ENCODE peak calls at places on chromosomes 16 and 17, in five cellular contexts. L, T, I, H and X are unnamed samples.
A peak's percentile ranks its signal among the peaks of the same experiment; 100 is the strongest.

GRCh38 chr17:69344939-69345338 is 18.0 kb upstream of the ABCA5 start:
- DNase-seq in L (no peak), T (no peak), I (no peak), H (no peak), X (no peak)

GRCh38 chr17:29291163-29291752 is 2.7 kb downstream of the NUFIP2 start:
- DNase-seq in L (peak; percentile 78), T (no peak), I (no peak), H (no peak), X (peak; percentile 59)

GRCh38 chr17:42072323-42073187 is 22.2 kb upstream of the C17orf113 start:
- DNase-seq in L (no peak), T (peak; percentile 20), I (no peak), H (peak; percentile 63), X (no peak)

GRCh38 chr16:76387994-76388393 is 110.8 kb downstream of the CNTNAP4 start:
- DNase-seq in L (no peak), T (no peak), I (no peak), H (no peak), X (no peak)

GRCh38 chr16:2904100-2904921 is 7.4 kb upstream of the FLYWCH1 start:
- DNase-seq in L (peak; percentile 92), T (peak; percentile 69), I (peak; percentile 86), H (peak; percentile 90), X (peak; percentile 51)

GRCh38 chr17:48642059-48642842 is 16.1 kb upstream of the HOXB9 start:
- DNase-seq in L (no peak), T (no peak), I (no peak), H (no peak), X (no peak)

GRCh38 chr16:84616515-84616914 is 1.4 kb downstream of the COTL1 start:
- DNase-seq in L (no peak), T (peak; percentile 73), I (no peak), H (no peak), X (no peak)

GRCh38 chr17:28643979-28644781 is 778 bp downstream of the BLTP2 start:
- DNase-seq in L (peak; percentile 63), T (peak; percentile 64), I (no peak), H (peak; percentile 66), X (peak; percentile 18)

GRCh38 chr16:720507-720989 is 398 bp upstream of the ANTKMT start:
- DNase-seq in L (peak; percentile 82), T (no peak), I (no peak), H (no peak), X (no peak)

GRCh38 chr17:82031303-82031884 is at the start of gene RAC3:
- DNase-seq in L (peak; percentile 41), T (no peak), I (no peak), H (no peak), X (no peak)

GRCh38 chr17:55177159-55177913 is 87.4 kb upstream of the HLF start:
- DNase-seq in L (peak; percentile 21), T (no peak), I (no peak), H (no peak), X (no peak)

GRCh38 chr16:2147981-2148671 is at the start of gene RAB26:
- DNase-seq in L (peak; percentile 67), T (peak; percentile 74), I (peak; percentile 94), H (peak; percentile 94), X (no peak)

GRCh38 chr16:72945081-72945480 is 102.8 kb downstream of the ZFHX3 start:
- DNase-seq in L (no peak), T (no peak), I (no peak), H (no peak), X (no peak)

GRCh38 chr17:2981325-2981724 is 82.1 kb downstream of the OR1D5 start:
- DNase-seq in L (no peak), T (no peak), I (no peak), H (no peak), X (no peak)

GRCh38 chr17:2980904-2981246 is 82.5 kb downstream of the OR1D5 start:
- DNase-seq in L (no peak), T (no peak), I (no peak), H (no peak), X (no peak)

GRCh38 chr17:2986925-2987324 is 76.5 kb downstream of the OR1D5 start:
- DNase-seq in L (no peak), T (no peak), I (no peak), H (no peak), X (no peak)

GRCh38 chr17:2980211-2980903 is 83.0 kb downstream of the OR1D5 start:
- DNase-seq in L (no peak), T (no peak), I (no peak), H (no peak), X (no peak)

GRCh38 chr17:2982854-2983636 is 80.4 kb downstream of the OR1D5 start:
- DNase-seq in L (peak; percentile 95), T (no peak), I (no peak), H (peak; percentile 96), X (peak; percentile 13)
- TF ChIP-seq CTCF in L (peak; percentile 61), T (no peak), I (no peak), H (peak; percentile 38), X (peak; percentile 40)

GRCh38 chr17:4786111-4786491 is at the start of gene VMO1:
- DNase-seq in L (peak; percentile 44), T (no peak), I (no peak), H (peak; percentile 61), X (no peak)
- H3K4me3 ChIP-seq in L (no peak within 1 kb of the TSS), T (peak within 1 kb of the TSS; percentile 6), I (peak within 1 kb of the TSS; percentile 32), H (peak within 1 kb of the TSS; percentile 52), X (no peak within 1 kb of the TSS)

GRCh38 chr17:7841622-7842379 is 7.8 kb downstream of the KDM6B start:
- DNase-seq in L (peak; percentile 94), T (peak; percentile 85), I (peak; percentile 92), H (peak; percentile 97), X (peak; percentile 66)
- TF ChIP-seq CTCF in L (no peak), T (peak; percentile 8), I (peak; percentile 28), H (no peak), X (no peak)

DNA sequence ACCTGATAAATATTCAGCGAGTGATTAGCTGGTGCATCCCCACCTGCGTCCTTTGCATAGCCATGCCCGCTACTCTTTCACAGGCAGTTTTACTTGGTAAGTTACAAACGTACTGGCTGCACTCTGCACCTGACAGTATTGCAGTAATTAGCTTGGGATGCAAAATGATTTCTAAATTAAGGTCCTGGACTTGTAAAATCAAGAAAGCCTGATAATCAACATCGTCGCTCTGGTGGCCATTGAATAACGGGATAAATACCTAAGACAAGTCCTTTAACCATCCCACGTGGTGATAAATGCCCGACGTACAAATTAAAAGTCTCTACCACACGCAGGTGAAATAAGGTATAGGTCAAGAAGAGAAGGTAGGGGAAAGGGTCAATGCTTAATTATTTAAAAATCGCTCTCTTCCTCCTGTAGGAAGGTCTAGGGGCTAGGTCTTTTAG is 972 bp upstream of the PRKCA start:
- DNase-seq in L (no peak), T (no peak), I (no peak), H (no peak), X (no peak)
- H3K4me3 ChIP-seq in L (peak overlapping the region; percentile 61), T (peak overlapping the region; percentile 78), I (peak overlapping the region; percentile 74), H (peak overlapping the region; percentile 90), X (peak overlapping the region; percentile 77)

GRCh38 chr17:44947461-44948314 is at the start of gene KIF18B:
- DNase-seq in L (peak; percentile 95), T (peak; percentile 85), I (peak; percentile 85), H (peak; percentile 91), X (peak; percentile 85)
- TF ChIP-seq CTCF in L (peak; percentile 9), T (no peak), I (no peak), H (no peak), X (no peak)

GRCh38 chr16:11964761-11965539 is at the start of gene TNFRSF17:
- DNase-seq in L (no peak), T (no peak), I (no peak), H (no peak), X (no peak)
- H3K4me3 ChIP-seq in L (no peak within 1 kb of the TSS), T (no peak within 1 kb of the TSS), I (no peak within 1 kb of the TSS), H (no peak within 1 kb of the TSS), X (no peak within 1 kb of the TSS)

GRCh38 chr16:67844441-67844840 is 2.3 kb upstream of the NUTF2 start:
- DNase-seq in L (no peak), T (no peak), I (no peak), H (no peak), X (no peak)
- TF ChIP-seq CTCF in L (no peak), T (no peak), I (no peak), H (peak; percentile 8), X (no peak)

GRCh38 chr17:14508156-14508555 is 207.3 kb downstream of the HS3ST3B1 start:
- DNase-seq in L (no peak), T (no peak), I (no peak), H (no peak), X (no peak)

GRCh38 chr17:14510136-14510535 is 209.3 kb downstream of the HS3ST3B1 start:
- DNase-seq in L (no peak), T (no peak), I (no peak), H (no peak), X (no peak)

GRCh38 chr17:14506364-14506763 is 205.5 kb downstream of the HS3ST3B1 start:
- DNase-seq in L (no peak), T (no peak), I (no peak), H (no peak), X (no peak)
- H3K4me3 ChIP-seq in L (no peak overlapping the region), T (no peak overlapping the region), I (no peak overlapping the region), H (no peak overlapping the region), X (no peak overlapping the region)

GRCh38 chr17:56594528-56595418 is 1.3 kb downstream of the NOG start:
- DNase-seq in L (no peak), T (no peak), I (no peak), H (no peak), X (no peak)
- TF ChIP-seq CTCF in L (no peak), T (no peak), I (no peak), H (no peak), X (peak; percentile 2)

GRCh38 chr17:44386182-44386525 is 3.3 kb downstream of the ITGA2B start:
- DNase-seq in L (no peak), T (no peak), I (no peak), H (no peak), X (no peak)
- H3K4me3 ChIP-seq in L (peak overlapping the region; percentile 35), T (no peak overlapping the region), I (no peak overlapping the region), H (peak overlapping the region; percentile 70), X (peak overlapping the region; percentile 50)